ENCODE peak calls at places on chromosomes 6 and 20, in five cellular contexts. U is omental fat pad; A is GM04504; G is psoas muscle; T is stimulated activated effector memory CD8-positive, alpha-beta T cell treated with anti-CD3 and anti-CD28 coated beads, Interleukin-12 subunit alpha, Interleukin-12 subunit beta, amount 100 ng/mL, for 72 hours. J is an unnamed sample.

GRCh38 chr6:149913085-149913484 is 9.8 kb downstream of the RAET1G start:
- DNase-seq in U (no peak), A (no peak), G (peak), T (no peak), J (no peak)

GRCh38 chr20:60823001-60823649 is 428.9 kb upstream of the CDH4 start:
- DNase-seq in U (no peak), A (no peak), G (no peak), T (no peak), J (no peak)

GRCh38 chr6:145814035-145814500 is 527 bp downstream of the FBXO30 start:
- DNase-seq in U (no peak), A (peak), G (peak), T (peak), J (peak)

GRCh38 chr6:52517502-52518278 is 59.2 kb downstream of the TRAM2 start:
- DNase-seq in U (peak), A (peak), G (peak), T (peak), J (peak)

GRCh38 chr6:97133071-97133470 is 149.9 kb downstream of the MMS22L start:
- DNase-seq in U (no peak), A (no peak), G (no peak), T (no peak), J (peak)

GRCh38 chr6:139763468-139764214 is 389.2 kb upstream of the CITED2 start:
- DNase-seq in U (no peak), A (no peak), G (no peak), T (no peak), J (no peak)

GRCh38 chr20:32289661-32290431 is 12.4 kb downstream of the KIF3B start:
- DNase-seq in U (no peak), A (no peak), G (no peak), T (no peak), J (no peak)

GRCh38 chr6:19551611-19552010 is 285.6 kb upstream of the ID4 start:
- DNase-seq in U (no peak), A (no peak), G (no peak), T (no peak), J (no peak)

GRCh38 chr6:46469021-46469420 is 22.2 kb downstream of the RCAN2 start:
- DNase-seq in U (no peak), A (no peak), G (no peak), T (no peak), J (no peak)

GRCh38 chr6:167733740-167734661 is 92.7 kb upstream of the AFDN start:
- DNase-seq in U (no peak), A (no peak), G (no peak), T (no peak), J (no peak)

GRCh38 chr6:130412556-130413290 is 46.9 kb downstream of the TMEM200A start:
- DNase-seq in U (no peak), A (no peak), G (no peak), T (no peak), J (no peak)

GRCh38 chr6:164133095-164133494 is 718.6 kb downstream of the QKI start:
- DNase-seq in U (no peak), A (no peak), G (no peak), T (no peak), J (peak)

GRCh38 chr20:10077081-10077471 is 42.3 kb downstream of the ANKEF1 start:
- DNase-seq in U (no peak), A (no peak), G (no peak), T (no peak), J (no peak)

GRCh38 chr20:7792131-7792869 is 148.0 kb downstream of the HAO1 start:
- DNase-seq in U (no peak), A (no peak), G (no peak), T (no peak), J (peak)

GRCh38 chr6:3526962-3527796 is 70.3 kb upstream of the SLC22A23 start:
- DNase-seq in U (no peak), A (no peak), G (no peak), T (no peak), J (no peak)

GRCh38 chr6:159249150-159249549 is 80.0 kb downstream of the FNDC1 start:
- DNase-seq in U (no peak), A (peak), G (no peak), T (no peak), J (peak)

GRCh38 chr6:33314943-33315752 is 1.3 kb upstream of the TAPBP start:
- DNase-seq in U (no peak), A (no peak), G (peak), T (no peak), J (no peak)

J was measured in astrocyte.